ENCODE peak calls at places on chromosomes 2 and 18, in four cellular contexts. W is upper lobe of left lung, M is K562, A is A549. Y is an unnamed sample.

GRCh38 chr18:9092665-9093064 is 9.8 kb upstream of the NDUFV2 start:
- ATAC-seq in W (peak), M (no peak), A (no peak), Y (no peak)

GRCh38 chr2:215579809-215580208 is 143.9 kb upstream of the FN1 start:
- ATAC-seq in W (peak), M (peak), A (peak), Y (peak)

GRCh38 chr2:190662754-190663153 is 13.9 kb downstream of the NAB1 start:
- ATAC-seq in W (no peak), M (peak), A (no peak), Y (no peak)

GRCh38 chr2:119431976-119432881 is 575 bp downstream of the TMEM37 start:
- ATAC-seq in W (peak), M (no peak), A (peak), Y (no peak)

GRCh38 chr2:20104900-20105545 is 53.6 kb upstream of the LAPTM4A start:
- ATAC-seq in W (peak), M (no peak), A (no peak), Y (no peak)

GRCh38 chr2:127170452-127171197 is 49.5 kb downstream of the CYP27C1 start:
- ATAC-seq in W (no peak), M (no peak), A (no peak), Y (no peak)

GRCh38 chr2:11805920-11806319 is 59.5 kb downstream of the LPIN1 start:
- ATAC-seq in W (no peak), M (no peak), A (no peak), Y (no peak)

GRCh38 chr2:69720922-69721491 is 20.9 kb upstream of the ANXA4 start:
- ATAC-seq in W (no peak), M (no peak), A (no peak), Y (no peak)

GRCh38 chr18:2411381-2411977 is 159.8 kb downstream of the METTL4 start:
- ATAC-seq in W (no peak), M (no peak), A (no peak), Y (no peak)

GRCh38 chr2:25844089-25844488 is 34.2 kb downstream of the ASXL2 start:
- ATAC-seq in W (no peak), M (no peak), A (no peak), Y (no peak)

GRCh38 chr2:189552334-189552990 is 28.1 kb downstream of the SLC40A1 start:
- ATAC-seq in W (peak), M (peak), A (no peak), Y (peak)

GRCh38 chr2:105487142-105488069 is 88.6 kb upstream of the FHL2 start:
- ATAC-seq in W (peak), M (peak), A (no peak), Y (peak)

GRCh38 chr2:21367421-21367820 is 243.7 kb downstream of the TDRD15 start:
- ATAC-seq in W (no peak), M (no peak), A (no peak), Y (no peak)

GRCh38 chr2:215299337-215299859 is 12.5 kb upstream of the ATIC start:
- ATAC-seq in W (no peak), M (peak), A (no peak), Y (no peak)

GRCh38 chr18:67508146-67508545 is 8.4 kb downstream of the DSEL start:
- ATAC-seq in W (no peak), M (no peak), A (no peak), Y (no peak)

GRCh38 chr2:23486676-23487075 is 101.7 kb downstream of the KLHL29 start:
- ATAC-seq in W (peak), M (no peak), A (no peak), Y (no peak)

GRCh38 chr2:199955007-199955338 is 318 bp downstream of the TYW5 start:
- ATAC-seq in W (peak), M (peak), A (peak), Y (peak)

GRCh38 chr2:237026981-237027711 is 58.5 kb upstream of the COPS8 start:
- ATAC-seq in W (peak), M (peak), A (peak), Y (peak)

GRCh38 chr2:1253608-1254007 is 159.7 kb upstream of the TPO start:
- ATAC-seq in W (peak), M (no peak), A (no peak), Y (no peak)

GRCh38 chr2:203775684-203776083 is 69.2 kb downstream of the CD28 start:
- ATAC-seq in W (no peak), M (no peak), A (no peak), Y (no peak)

GRCh38 chr18:63236417-63236816 is 83.2 kb downstream of the BCL2 start:
- ATAC-seq in W (peak), M (no peak), A (no peak), Y (peak)

GRCh38 chr2:144402282-144402681 is 117.6 kb downstream of the ZEB2 start:
- ATAC-seq in W (peak), M (no peak), A (no peak), Y (no peak)

GRCh38 chr2:148511883-148512282 is 132.7 kb upstream of the EPC2 start:
- ATAC-seq in W (no peak), M (no peak), A (no peak), Y (no peak)

GRCh38 chr2:241052677-241053360 is 49.3 kb downstream of the MTERF4 start:
- ATAC-seq in W (peak), M (no peak), A (no peak), Y (no peak)

GRCh38 chr18:60663060-60663989 is 290.8 kb upstream of the MC4R start:
- ATAC-seq in W (peak), M (no peak), A (no peak), Y (no peak)

GRCh38 chr2:121094845-121095244 is 190.2 kb downstream of the TFCP2L1 start:
- ATAC-seq in W (no peak), M (no peak), A (no peak), Y (no peak)

GRCh38 chr2:197304556-197305011 is 6.0 kb downstream of the ANKRD44 start:
- ATAC-seq in W (no peak), M (no peak), A (no peak), Y (no peak)

GRCh38 chr2:181198188-181198864 is 217.9 kb downstream of the UBE2E3 start:
- ATAC-seq in W (no peak), M (no peak), A (no peak), Y (no peak)

GRCh38 chr18:3450358-3451107 is 561 bp downstream of the TGIF1 start:
- ATAC-seq in W (peak), M (peak), A (no peak), Y (no peak)

GRCh38 chr18:8088626-8089025 is 520.6 kb upstream of the RAB12 start:
- ATAC-seq in W (no peak), M (no peak), A (no peak), Y (no peak)

GRCh38 chr2:127259355-127259754 is 34.6 kb downstream of the ERCC3 start:
- ATAC-seq in W (no peak), M (no peak), A (no peak), Y (no peak)

DNA sequence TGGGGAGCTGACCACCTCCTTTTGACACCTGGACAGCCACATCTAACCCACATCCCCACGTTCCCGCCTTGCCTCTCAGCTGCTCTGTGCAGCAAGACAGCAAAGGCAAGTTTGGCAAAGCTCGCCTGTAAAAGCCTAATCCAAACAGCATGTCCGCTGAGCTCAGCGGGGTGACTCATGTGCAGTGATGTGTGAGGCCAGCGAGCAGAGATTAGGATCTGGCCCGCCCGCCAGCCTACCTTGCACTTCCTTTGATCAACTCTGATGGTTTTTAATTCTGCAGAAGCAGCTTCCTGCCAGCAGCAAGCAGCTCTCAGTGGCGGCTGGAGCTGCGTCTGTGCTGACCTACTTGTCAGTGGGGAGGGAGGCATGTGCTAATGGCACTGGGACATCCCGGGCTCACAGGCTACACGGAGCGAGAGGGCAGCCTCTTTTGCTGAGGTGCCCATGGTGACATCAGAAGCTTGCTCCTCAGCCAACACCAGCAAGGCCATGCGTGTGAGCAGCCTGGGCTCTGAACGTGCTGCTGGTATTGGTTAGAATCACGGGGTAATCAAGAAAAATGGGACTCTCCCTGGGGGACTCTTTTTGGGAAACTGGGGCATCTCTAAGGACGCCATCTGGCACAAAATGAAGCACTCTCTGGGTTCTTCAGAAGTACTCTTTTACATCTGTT is 36.0 kb upstream of the EML4 start:
- ATAC-seq in W (peak), M (peak), A (peak), Y (peak)
- TF ChIP-seq EP300 in W (no peak), M (peak), A (peak), Y (no peak)

GRCh38 chr2:24828641-24829040 is 35.4 kb downstream of the CENPO start:
- ATAC-seq in W (no peak), M (no peak), A (no peak), Y (no peak)

GRCh38 chr2:24830786-24831185 is 37.6 kb downstream of the CENPO start:
- ATAC-seq in W (no peak), M (no peak), A (no peak), Y (no peak)

GRCh38 chr2:24831216-24831615 is 38.0 kb downstream of the CENPO start:
- ATAC-seq in W (no peak), M (no peak), A (no peak), Y (no peak)

GRCh38 chr2:24831736-24832421 is 38.7 kb downstream of the CENPO start:
- ATAC-seq in W (no peak), M (no peak), A (no peak), Y (no peak)

GRCh38 chr2:24830351-24830750 is 37.1 kb downstream of the CENPO start:
- ATAC-seq in W (no peak), M (no peak), A (no peak), Y (no peak)
- TF ChIP-seq CTCF in W (no peak), M (no peak), A (peak), Y (no peak)

DNA sequence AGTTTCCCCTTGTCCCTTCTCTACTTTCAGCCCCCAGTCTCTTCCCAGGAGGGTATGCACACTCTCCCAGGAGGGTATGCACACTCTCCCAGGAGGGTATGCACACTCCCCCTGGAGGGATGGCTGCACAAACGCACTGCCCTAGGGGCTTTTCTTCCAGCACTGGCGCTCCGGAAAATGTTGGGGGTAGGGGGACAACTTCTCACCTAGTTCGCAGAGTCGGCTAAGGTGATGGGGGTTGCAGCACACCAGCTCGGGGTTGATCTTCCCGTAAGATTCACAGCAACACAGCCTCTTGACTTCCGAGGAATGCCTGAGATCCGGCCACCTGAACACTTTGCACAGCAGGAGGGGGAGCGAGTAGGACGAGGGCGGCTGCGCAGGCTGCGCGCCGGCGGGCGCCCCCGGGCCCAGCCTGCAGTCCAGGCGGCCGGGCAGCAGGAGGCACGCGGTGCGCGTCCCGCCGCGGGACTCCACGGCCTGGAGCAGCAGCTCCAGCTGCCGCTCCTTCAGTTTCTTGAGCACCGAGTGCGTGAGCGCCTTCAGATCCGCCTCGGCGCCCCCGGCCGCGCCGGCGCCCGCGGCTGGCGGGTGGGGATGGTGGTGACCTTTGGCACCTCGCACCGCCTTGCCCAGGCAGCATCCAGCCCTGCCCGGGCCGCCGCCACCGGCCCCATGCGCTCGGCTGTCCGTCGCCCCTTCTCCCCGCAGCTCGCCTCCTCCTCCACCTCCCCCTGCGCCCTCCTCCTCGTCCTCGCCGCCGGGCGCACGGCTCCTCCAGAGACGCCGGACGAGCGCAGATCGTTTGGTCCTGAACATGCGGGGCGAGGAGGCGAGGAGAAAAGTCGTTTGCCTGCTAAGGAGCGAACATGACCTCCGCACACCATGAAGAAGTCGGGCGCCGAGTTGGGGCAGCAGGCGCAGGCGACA is 894 bp downstream of the SMAD7 start:
- ATAC-seq in W (peak), M (peak), A (peak), Y (peak)
- TF ChIP-seq EP300 in W (no peak), M (no peak), A (no peak), Y (no peak)

GRCh38 chr18:56995579-56996194 is 151.2 kb upstream of the BOD1L2 start:
- ATAC-seq in W (no peak), M (no peak), A (no peak), Y (no peak)
- TF ChIP-seq CTCF in W (no peak), M (no peak), A (no peak), Y (no peak)

GRCh38 chr2:71927757-71928715 is 219.6 kb downstream of the CYP26B1 start:
- ATAC-seq in W (no peak), M (no peak), A (no peak), Y (no peak)
- TF ChIP-seq EP300 in W (no peak), M (no peak), A (no peak), Y (no peak)

GRCh38 chr2:46643493-46643892 is 164.1 kb downstream of the TMEM247 start:
- ATAC-seq in W (no peak), M (no peak), A (peak), Y (no peak)
- TF ChIP-seq CTCF in W (no peak), M (peak), A (peak), Y (no peak)

GRCh38 chr18:34729740-34730338 is 19.7 kb downstream of the DTNA start:
- ATAC-seq in W (no peak), M (no peak), A (no peak), Y (peak)
- TF ChIP-seq EP300 in W (peak), M (no peak), A (no peak), Y (peak)

DNA sequence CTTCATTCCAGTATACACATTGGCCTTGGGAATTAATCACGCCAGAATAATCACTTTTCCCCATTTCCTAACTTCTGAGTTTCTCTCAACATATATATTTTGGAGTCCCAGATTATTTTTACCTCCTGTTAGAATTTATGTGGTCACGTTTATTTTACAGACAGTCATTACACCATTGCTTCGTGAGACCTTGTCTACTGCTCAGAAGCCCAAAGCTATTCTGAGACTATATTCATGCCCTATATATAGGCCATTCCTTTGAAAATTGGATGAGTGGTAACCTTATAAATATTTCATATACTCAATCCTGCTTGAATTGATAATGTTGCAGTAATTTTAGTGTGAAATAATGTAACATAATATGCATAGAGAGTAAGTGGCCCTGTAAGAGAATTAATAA is 610.0 kb upstream of the CDH2 start:
- ATAC-seq in W (no peak), M (no peak), A (no peak), Y (no peak)
- TF ChIP-seq CTCF in W (no peak), M (no peak), A (no peak), Y (no peak)

GRCh38 chr2:43057026-43057741 is 169.2 kb downstream of the ZFP36L2 start:
- ATAC-seq in W (no peak), M (no peak), A (peak), Y (peak)

GRCh38 chr2:43057742-43058706 is 168.4 kb downstream of the ZFP36L2 start:
- ATAC-seq in W (no peak), M (no peak), A (no peak), Y (no peak)

GRCh38 chr2:43060435-43061016 is 165.9 kb downstream of the ZFP36L2 start:
- ATAC-seq in W (no peak), M (peak), A (no peak), Y (no peak)

GRCh38 chr2:43058761-43059160 is 167.6 kb downstream of the ZFP36L2 start:
- ATAC-seq in W (no peak), M (no peak), A (no peak), Y (no peak)

DNA sequence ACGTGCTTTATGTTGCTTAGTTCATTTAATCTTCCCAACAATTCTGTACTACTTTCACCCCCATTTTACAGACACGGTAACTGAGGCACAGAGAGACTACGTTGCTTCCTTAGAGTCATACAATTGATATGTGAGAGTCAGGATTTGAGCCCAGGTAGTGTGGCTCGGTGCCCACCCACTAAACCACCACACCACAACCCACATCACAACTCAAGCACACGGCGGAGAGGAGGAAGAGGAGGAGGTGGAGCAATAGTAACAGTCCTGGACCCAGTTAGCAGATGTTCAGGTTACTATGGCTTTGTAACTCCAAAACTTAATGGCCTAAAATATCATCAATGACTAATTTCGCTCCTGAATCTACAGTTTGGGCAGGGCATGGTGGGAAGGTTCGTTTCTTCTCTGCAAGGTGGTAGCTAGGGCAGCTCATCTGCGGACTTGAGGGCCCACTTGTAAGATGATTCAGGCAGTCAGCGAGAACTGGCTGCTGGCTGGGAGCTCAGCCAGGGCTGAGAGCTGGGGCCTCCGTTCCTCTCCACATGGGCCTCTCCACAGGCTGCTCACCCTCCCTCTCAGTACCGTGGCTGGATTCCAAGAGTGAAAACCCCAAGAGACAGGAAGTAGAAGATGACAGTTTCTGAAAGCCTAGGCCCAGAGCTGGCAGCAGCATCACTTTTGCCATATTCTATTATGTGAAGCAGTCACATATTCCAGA is 167.1 kb downstream of the ZFP36L2 start:
- ATAC-seq in W (peak), M (peak), A (no peak), Y (peak)
- TF ChIP-seq EP300 in W (no peak), M (no peak), A (no peak), Y (no peak)

Y was measured in gastroesophageal sphincter.